ENCODE peak calls at places on chromosomes 7 and 10, in ten cellular contexts. W is NCI-H1436 treated with DMSO at 0.1 percent for 48 hours; V is A549; T is immature natural killer cell; M is astrocyte of the cerebellum; A is NCI-H2107; D is fibroblast of the conjunctiva; U is AG04450; S is ovary; K is CD4-positive, alpha-beta T cell. J is an unnamed sample.

GRCh38 chr10:91312031-91312733 is 91.7 kb downstream of the PCGF5 start:
- DNase-seq in W (no peak), V (no peak), T (no peak), M (no peak), A (no peak), D (peak), U (no peak), S (no peak), K (no peak), J (no peak)

GRCh38 chr10:52653510-52653909 is 119.1 kb downstream of the MBL2 start:
- DNase-seq in W (no peak), V (peak), T (no peak), M (no peak), A (no peak), D (no peak), U (no peak), S (no peak), K (no peak), J (no peak)

GRCh38 chr7:98923512-98923911 is 45.2 kb downstream of the TRRAP start:
- DNase-seq in W (no peak), V (no peak), T (no peak), M (no peak), A (no peak), D (no peak), U (no peak), S (no peak), K (no peak), J (no peak)

GRCh38 chr10:69130251-69130650 is 6.3 kb downstream of the VPS26A start:
- DNase-seq in W (no peak), V (no peak), T (no peak), M (no peak), A (no peak), D (no peak), U (no peak), S (no peak), K (no peak), J (no peak)

GRCh38 chr10:35735412-35735811 is 93.3 kb upstream of the FZD8 start:
- DNase-seq in W (no peak), V (peak), T (no peak), M (no peak), A (no peak), D (peak), U (no peak), S (no peak), K (no peak), J (no peak)

GRCh38 chr7:94409561-94409960 is 14.9 kb downstream of the COL1A2 start:
- DNase-seq in W (no peak), V (no peak), T (no peak), M (no peak), A (no peak), D (no peak), U (no peak), S (no peak), K (no peak), J (no peak)

GRCh38 chr7:138491612-138492386 is 31.7 kb downstream of the TRIM24 start:
- DNase-seq in W (no peak), V (no peak), T (no peak), M (no peak), A (no peak), D (no peak), U (no peak), S (no peak), K (no peak), J (no peak)

GRCh38 chr7:74263399-74264120 is 9.4 kb upstream of the RFC2 start:
- DNase-seq in W (no peak), V (no peak), T (no peak), M (no peak), A (no peak), D (no peak), U (no peak), S (no peak), K (no peak), J (no peak)

GRCh38 chr7:16067695-16068094 is 353.6 kb downstream of the CRPPA start:
- DNase-seq in W (no peak), V (no peak), T (no peak), M (no peak), A (peak), D (no peak), U (no peak), S (no peak), K (no peak), J (no peak)

GRCh38 chr10:48792687-48793096 is 108.0 kb downstream of the WDFY4 start:
- DNase-seq in W (no peak), V (no peak), T (no peak), M (peak), A (no peak), D (peak), U (peak), S (no peak), K (no peak), J (no peak)

GRCh38 chr7:78125884-78126283 is 327.3 kb downstream of the PHTF2 start:
- DNase-seq in W (no peak), V (peak), T (no peak), M (no peak), A (no peak), D (no peak), U (peak), S (no peak), K (no peak), J (no peak)

GRCh38 chr7:28524978-28525377 is 112.7 kb downstream of the CREB5 start:
- DNase-seq in W (no peak), V (no peak), T (no peak), M (no peak), A (no peak), D (no peak), U (no peak), S (no peak), K (no peak), J (no peak)

GRCh38 chr7:73577627-73578341 is 595 bp downstream of the TBL2 start:
- DNase-seq in W (no peak), V (no peak), T (no peak), M (no peak), A (no peak), D (no peak), U (no peak), S (no peak), K (no peak), J (peak)